ENCODE peak calls at places on chromosomes 3 and 15, in four cellular contexts. Q, H, O and T are unnamed samples. For H3K27me3, the result is how much of the 10 kb centered on the place peaks cover.

GRCh38 chr15:77493324-77493907 is 72.7 kb downstream of the HMG20A start:
- DNase-seq in Q (no peak), H (no peak), O (no peak), T (no peak)

GRCh38 chr15:28081594-28081993 is 17.5 kb downstream of the OCA2 start:
- DNase-seq in O (no peak), Q (no peak), H (no peak), T (no peak)

GRCh38 chr15:57598346-57598745 is 6.6 kb downstream of the MYZAP start:
- DNase-seq in O (no peak), Q (no peak), H (no peak), T (no peak)

GRCh38 chr3:24521306-24522154 is 26.9 kb upstream of the THRB start:
- DNase-seq in O (peak), H (peak), Q (peak), T (peak)

GRCh38 chr3:10292505-10293419 is at the start of gene GHRL:
- DNase-seq in O (peak), H (no peak), Q (no peak), T (peak)

GRCh38 chr3:19264424-19264823 is 116.1 kb downstream of the KCNH8 start:
- DNase-seq in Q (no peak), O (no peak), H (no peak), T (no peak)

GRCh38 chr3:183122257-183122932 is 23.1 kb upstream of the MCCC1 start:
- DNase-seq in O (no peak), Q (no peak), H (no peak), T (no peak)

GRCh38 chr3:187979543-187979942 is 174.4 kb upstream of the LPP start:
- DNase-seq in Q (no peak), H (no peak), O (no peak), T (no peak)

GRCh38 chr3:179735321-179735720 is 82.5 kb downstream of the USP13 start:
- DNase-seq in O (no peak), Q (no peak), H (no peak), T (no peak)

GRCh38 chr3:9301091-9301490 is 51.6 kb upstream of the SRGAP3 start:
- DNase-seq in O (no peak), Q (peak), H (no peak), T (no peak)

GRCh38 chr3:14884665-14885064 is 62.7 kb upstream of the NR2C2 start:
- DNase-seq in Q (no peak), H (no peak), O (no peak), T (no peak)

GRCh38 chr3:120214161-120214560 is 70.9 kb downstream of the GPR156 start:
- DNase-seq in Q (peak), H (peak), O (no peak), T (no peak)

GRCh38 chr3:37687966-37688365 is 173.7 kb upstream of the CTDSPL start:
- DNase-seq in O (no peak), H (no peak), Q (no peak), T (no peak)

GRCh38 chr3:69764861-69765260 is 25.6 kb downstream of the MITF start:
- DNase-seq in H (no peak), Q (no peak), O (no peak), T (no peak)

GRCh38 chr3:59247402-59247841 is 197.6 kb upstream of the CFAP20DC start:
- DNase-seq in H (no peak), Q (no peak), O (no peak), T (no peak)

GRCh38 chr15:44038801-44039200 is 156.3 kb downstream of the FRMD5 start:
- DNase-seq in Q (no peak), O (no peak), H (no peak), T (no peak)

GRCh38 chr15:76059320-76060097 is at the start of gene TMEM266:
- DNase-seq in O (peak), H (no peak), Q (peak), T (peak)

GRCh38 chr15:45521596-45522167 is 873 bp downstream of the SLC30A4 start:
- DNase-seq in O (no peak), Q (no peak), H (no peak), T (peak)

GRCh38 chr3:15768421-15769255 is 29.1 kb downstream of the ANKRD28 start:
- DNase-seq in Q (no peak), H (peak), O (peak), T (no peak)

GRCh38 chr3:13353936-13354542 is 66.1 kb downstream of the NUP210 start:
- DNase-seq in H (no peak), Q (no peak), O (no peak), T (no peak)

GRCh38 chr3:123694377-123695147 is 109.7 kb upstream of the HACD2 start:
- DNase-seq in Q (no peak), O (no peak), H (no peak), T (no peak)

GRCh38 chr15:44535509-44536297 is 1.2 kb upstream of the EIF3J start:
- DNase-seq in Q (peak), O (no peak), H (no peak), T (peak)

GRCh38 chr3:112979244-112979832 is 4.4 kb upstream of the CD200R1 start:
- DNase-seq in Q (no peak), H (no peak), O (no peak), T (no peak)

GRCh38 chr3:72536206-72536887 is 311.9 kb downstream of the SHQ1 start:
- DNase-seq in Q (no peak), H (no peak), O (no peak), T (no peak)

GRCh38 chr15:46296797-46297196 is 662.0 kb downstream of the SQOR start:
- DNase-seq in H (no peak), O (no peak), Q (no peak), T (no peak)

GRCh38 chr15:83436513-83437158 is 10.5 kb upstream of the SH3GL3 start:
- DNase-seq in O (no peak), Q (no peak), H (no peak), T (no peak)

GRCh38 chr15:56739964-56740640 is 6.8 kb upstream of the ZNF280D start:
- DNase-seq in Q (no peak), O (no peak), H (no peak), T (no peak)

GRCh38 chr15:89364741-89365450 is 30.3 kb upstream of the POLG start:
- DNase-seq in Q (no peak), H (no peak), O (no peak), T (no peak)

GRCh38 chr3:56408761-56409196 is 59.5 kb downstream of the ERC2 start:
- DNase-seq in O (no peak), H (no peak), Q (no peak), T (no peak)

GRCh38 chr3:41987627-41988026 is 25.7 kb upstream of the ULK4 start:
- DNase-seq in O (no peak), H (no peak), Q (no peak), T (no peak)

GRCh38 chr15:61946778-61947177 is 113.5 kb downstream of the VPS13C start:
- DNase-seq in O (no peak), H (no peak), Q (no peak), T (no peak)

GRCh38 chr3:5312278-5312677 is 124.8 kb downstream of the EDEM1 start:
- DNase-seq in O (no peak), Q (no peak), H (no peak), T (no peak)

GRCh38 chr3:5309181-5309580 is 121.7 kb downstream of the EDEM1 start:
- DNase-seq in H (no peak), Q (no peak), O (no peak), T (no peak)

GRCh38 chr3:5314897-5315296 is 127.4 kb downstream of the EDEM1 start:
- DNase-seq in O (no peak), H (no peak), Q (no peak), T (no peak)

GRCh38 chr3:5309602-5310001 is 122.1 kb downstream of the EDEM1 start:
- DNase-seq in O (no peak), H (no peak), Q (no peak), T (no peak)

GRCh38 chr3:5310509-5310908 is 123.0 kb downstream of the EDEM1 start:
- DNase-seq in H (no peak), Q (no peak), O (no peak), T (no peak)
- H3K27me3 ChIP-seq in H (under half), Q (under half), O (under half), T (under half)

GRCh38 chr3:128501431-128501830 is 8.4 kb upstream of the GATA2 start:
- DNase-seq in H (no peak), O (no peak), Q (peak), T (no peak)
- H3K27me3 ChIP-seq in H (under half), O (under half), Q (under half), T (under half)

GRCh38 chr15:78621810-78622402 is 1.1 kb upstream of the CHRNA3 start:
- DNase-seq in Q (peak), H (no peak), O (no peak), T (no peak)
- H3K27me3 ChIP-seq in Q (under half), H (under half), O (half or more), T (under half)

GRCh38 chr3:128496019-128496601 is 3.1 kb upstream of the GATA2 start:
- DNase-seq in O (no peak), Q (peak), H (no peak), T (peak)
- H3K27me3 ChIP-seq in O (half or more), Q (half or more), H (under half), T (under half)

GRCh38 chr3:182121424-182121823 is 409.7 kb downstream of the SOX2 start:
- DNase-seq in O (no peak), H (no peak), Q (no peak), T (no peak)
- H3K27me3 ChIP-seq in O (under half), H (under half), Q (under half), T (under half)

GRCh38 chr15:88255496-88256171 is 905 bp downstream of the NTRK3 start:
- DNase-seq in H (peak), Q (no peak), O (no peak), T (no peak)

GRCh38 chr15:88255109-88255495 is 1.4 kb downstream of the NTRK3 start:
- DNase-seq in H (no peak), O (no peak), Q (no peak), T (no peak)

GRCh38 chr15:88249220-88249619 is 7.3 kb downstream of the NTRK3 start:
- DNase-seq in H (peak), Q (peak), O (no peak), T (no peak)

GRCh38 chr15:88250826-88251225 is 5.7 kb downstream of the NTRK3 start:
- DNase-seq in H (no peak), O (no peak), Q (no peak), T (no peak)

GRCh38 chr15:88252441-88252840 is 4.1 kb downstream of the NTRK3 start:
- DNase-seq in O (no peak), H (no peak), Q (no peak), T (no peak)
- H3K27me3 ChIP-seq in O (half or more), H (under half), Q (half or more), T (under half)

GRCh38 chr3:110886514-110886913 is 185.1 kb upstream of the NECTIN3 start:
- DNase-seq in Q (no peak), H (no peak), O (no peak), T (no peak)
- H3K27me3 ChIP-seq in Q (under half), H (under half), O (under half), T (under half)

DNA sequence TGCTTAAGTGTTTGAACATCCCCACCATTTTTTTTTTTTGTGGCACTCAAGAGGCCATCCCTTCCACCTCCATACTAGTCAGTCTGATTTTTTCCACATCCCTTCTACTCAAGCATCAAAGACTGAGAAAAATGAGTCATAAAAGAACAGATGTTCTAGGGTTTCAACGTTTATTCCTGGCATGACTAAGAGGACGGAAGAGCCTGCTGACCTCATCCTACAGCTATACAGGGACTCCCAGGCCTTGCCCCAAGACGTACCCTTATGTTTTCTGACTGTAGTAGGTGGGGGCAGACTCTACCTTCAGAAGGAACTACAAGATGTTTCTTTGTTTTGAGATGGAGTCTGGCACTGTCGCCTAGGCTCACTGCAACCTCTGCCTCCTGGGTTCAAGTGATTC is 3.3 kb upstream of the ITPKA start:
- DNase-seq in O (no peak), Q (no peak), H (no peak), T (no peak)
- H3K27me3 ChIP-seq in O (under half), Q (under half), H (under half), T (under half)